ENCODE peak calls at places on chromosomes 12 and 14, in four cellular contexts. S is brain microvascular endothelial cell, G is RWPE2, I is GM23338. Q is an unnamed sample.

GRCh38 chr14:59337151-59337611 is 128.0 kb downstream of the GPR135 start:
- DNase-seq in S (no peak), G (no peak), I (peak), Q (no peak)

GRCh38 chr14:30177776-30178175 is 250.1 kb upstream of the PRKD1 start:
- DNase-seq in S (no peak), G (no peak), I (no peak), Q (no peak)

GRCh38 chr12:75086086-75087038 is 123.3 kb downstream of the KCNC2 start:
- DNase-seq in S (peak), G (no peak), I (no peak), Q (no peak)

GRCh38 chr12:70227911-70228310 is 15.3 kb upstream of the CNOT2 start:
- DNase-seq in S (no peak), G (no peak), I (no peak), Q (peak)

GRCh38 chr14:30957813-30958370 is 67.6 kb upstream of the AP4S1 start:
- DNase-seq in S (no peak), G (no peak), I (no peak), Q (peak)

GRCh38 chr12:49225551-49226166 is 36.8 kb upstream of the TUBA1A start:
- DNase-seq in S (peak), G (no peak), I (peak), Q (no peak)

GRCh38 chr12:52280319-52280795 is 5.9 kb downstream of the KRT86 start:
- DNase-seq in S (peak), G (peak), I (no peak), Q (peak)

GRCh38 chr14:34212574-34212973 is 249.5 kb downstream of the SPTSSA start:
- DNase-seq in S (no peak), G (no peak), I (no peak), Q (no peak)

GRCh38 chr12:12993367-12993766 is 6.7 kb downstream of the HEBP1 start:
- DNase-seq in S (no peak), G (no peak), I (no peak), Q (no peak)

GRCh38 chr14:55458800-55459577 is 18.6 kb upstream of the TBPL2 start:
- DNase-seq in S (peak), G (no peak), I (no peak), Q (no peak)

GRCh38 chr14:55864890-55865655 is 253.1 kb upstream of the PELI2 start:
- DNase-seq in S (no peak), G (no peak), I (peak), Q (no peak)

GRCh38 chr14:32565256-32565655 is 236.2 kb downstream of the AKAP6 start:
- DNase-seq in S (no peak), G (no peak), I (no peak), Q (no peak)

GRCh38 chr12:4766445-4766844 is 46.2 kb downstream of the GALNT8 start:
- DNase-seq in S (no peak), G (no peak), I (no peak), Q (no peak)

GRCh38 chr12:115172521-115172920 is 488.5 kb upstream of the TBX3 start:
- DNase-seq in S (no peak), G (no peak), I (no peak), Q (no peak)

GRCh38 chr14:71328183-71328582 is 420.9 kb downstream of the PCNX1 start:
- DNase-seq in S (no peak), G (no peak), I (no peak), Q (no peak)

GRCh38 chr12:76031081-76031413 is 529 bp downstream of the PHLDA1 start:
- DNase-seq in S (no peak), G (no peak), I (no peak), Q (no peak)

GRCh38 chr12:127052491-127053232 is 1214.3 kb upstream of the TMEM132C start:
- DNase-seq in S (peak), G (peak), I (no peak), Q (no peak)

GRCh38 chr12:88544991-88545684 is 35.1 kb downstream of the KITLG start:
- DNase-seq in S (no peak), G (no peak), I (no peak), Q (no peak)

GRCh38 chr14:104593241-104593701 is 11.3 kb downstream of the TMEM179 start:
- DNase-seq in S (no peak), G (no peak), I (peak), Q (no peak)

GRCh38 chr12:48125985-48126384 is 6.8 kb downstream of the PFKM start:
- DNase-seq in S (no peak), G (no peak), I (no peak), Q (no peak)

GRCh38 chr12:96371787-96372699 is 28.2 kb downstream of the CDK17 start:
- DNase-seq in S (no peak), G (no peak), I (peak), Q (no peak)

GRCh38 chr14:66070542-66071319 is 415.4 kb upstream of the CCDC196 start:
- DNase-seq in S (peak), G (no peak), I (peak), Q (no peak)

GRCh38 chr12:15811192-15812127 is 22.3 kb upstream of the EPS8 start:
- DNase-seq in S (no peak), G (no peak), I (no peak), Q (no peak)

GRCh38 chr12:40831916-40832315 is 139.7 kb downstream of the CNTN1 start:
- DNase-seq in S (no peak), G (no peak), I (no peak), Q (no peak)

GRCh38 chr12:128818065-128819022 is 5.4 kb downstream of the SLC15A4 start:
- DNase-seq in S (peak), G (no peak), I (no peak), Q (no peak)

GRCh38 chr12:17030338-17030737 is 424.4 kb upstream of the LMO3 start:
- DNase-seq in S (no peak), G (no peak), I (no peak), Q (no peak)

GRCh38 chr12:94074970-94075695 is 73.2 kb upstream of the PLXNC1 start:
- DNase-seq in S (peak), G (no peak), I (peak), Q (no peak)

GRCh38 chr12:84910549-84911241 is 1.9 kb downstream of the SLC6A15 start:
- DNase-seq in S (peak), G (no peak), I (peak), Q (no peak)

GRCh38 chr12:112851024-112851777 is 55.6 kb upstream of the OAS1 start:
- DNase-seq in S (no peak), G (no peak), I (peak), Q (no peak)

GRCh38 chr12:1629338-1630080 is 478 bp downstream of the WNT5B start:
- DNase-seq in S (no peak), G (no peak), I (peak), Q (no peak)
- TF ChIP-seq CTCF in S (peak), G (no peak), I (no peak), Q (no peak)

GRCh38 chr12:55815473-55815872 is 2.1 kb downstream of the SARNP start:
- DNase-seq in S (no peak), G (no peak), I (no peak), Q (no peak)
- H3K4me3 ChIP-seq in S (peak), G (no peak), I (peak), Q (peak)

GRCh38 chr14:80572666-80573065 is 361.4 kb upstream of the DIO2 start:
- DNase-seq in S (no peak), G (no peak), I (peak), Q (no peak)
- TF ChIP-seq CTCF in S (no peak), G (peak), I (peak), Q (no peak)

GRCh38 chr14:98909251-98909944 is 362.6 kb downstream of the BCL11B start:
- DNase-seq in S (peak), G (no peak), I (no peak), Q (no peak)

GRCh38 chr14:98915625-98916024 is 356.4 kb downstream of the BCL11B start:
- DNase-seq in S (no peak), G (no peak), I (no peak), Q (no peak)

GRCh38 chr14:98912655-98913054 is 359.3 kb downstream of the BCL11B start:
- DNase-seq in S (no peak), G (no peak), I (no peak), Q (no peak)

GRCh38 chr14:98916036-98916435 is 356.0 kb downstream of the BCL11B start:
- DNase-seq in S (no peak), G (no peak), I (no peak), Q (no peak)

GRCh38 chr14:98913967-98914620 is 357.9 kb downstream of the BCL11B start:
- DNase-seq in S (no peak), G (no peak), I (no peak), Q (no peak)
- H3K4me3 ChIP-seq in S (no peak), G (no peak), I (no peak), Q (no peak)

GRCh38 chr12:9753042-9753820 is 7.5 kb downstream of the CD69 start:
- DNase-seq in S (no peak), G (no peak), I (no peak), Q (no peak)

GRCh38 chr12:9754097-9754964 is 6.4 kb downstream of the CD69 start:
- DNase-seq in S (no peak), G (no peak), I (no peak), Q (no peak)

GRCh38 chr12:9752145-9752717 is 8.5 kb downstream of the CD69 start:
- DNase-seq in S (no peak), G (no peak), I (no peak), Q (no peak)

GRCh38 chr12:9750276-9751203 is 10.2 kb downstream of the CD69 start:
- DNase-seq in S (peak), G (no peak), I (peak), Q (no peak)

DNA sequence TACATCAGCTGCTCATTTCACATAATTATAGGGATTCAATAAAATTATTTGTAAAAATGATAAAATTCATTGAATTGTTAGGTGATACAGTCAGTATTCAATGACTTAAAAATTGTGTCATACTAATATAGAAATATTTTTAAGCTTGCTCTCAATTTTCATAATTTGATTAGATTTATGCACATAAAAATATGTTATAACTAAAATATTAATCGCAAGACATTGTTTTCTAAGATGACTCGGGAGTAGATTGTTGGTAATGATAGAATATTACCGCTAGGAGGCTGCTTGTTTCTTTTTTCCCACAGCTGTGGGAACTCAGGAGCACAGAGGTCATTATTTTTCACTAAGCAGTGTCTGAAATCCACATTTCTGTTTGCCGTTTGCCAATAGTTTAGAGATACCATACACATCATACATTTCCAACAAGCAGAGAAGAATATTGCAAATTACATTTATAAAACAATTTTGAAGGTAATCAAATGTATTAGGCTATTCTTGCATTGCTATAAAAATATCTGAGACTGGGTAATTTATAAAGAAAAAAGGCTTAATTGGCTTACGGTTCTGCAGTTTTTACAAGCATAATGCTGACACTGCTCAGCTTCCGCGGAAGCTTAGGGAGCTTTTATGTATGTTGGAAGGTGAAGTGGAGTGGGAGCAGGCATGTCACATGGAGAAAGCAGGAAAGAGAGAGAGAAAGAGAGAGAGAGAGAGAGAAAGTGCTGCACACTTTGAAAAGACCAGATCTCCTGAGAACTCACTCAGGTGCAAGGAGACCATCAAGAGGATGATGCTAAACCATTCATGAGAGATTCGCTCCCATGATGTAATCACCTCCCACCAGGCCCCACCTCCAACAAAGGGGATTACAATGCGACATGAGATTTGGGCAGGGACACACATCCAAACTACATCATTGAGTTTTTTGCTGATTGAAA is 9.2 kb downstream of the CD69 start:
- DNase-seq in S (no peak), G (no peak), I (peak), Q (no peak)
- TF ChIP-seq CTCF in S (peak), G (no peak), I (peak), Q (peak)

GRCh38 chr12:71878208-71878607 is 38.6 kb downstream of the TBC1D15 start:
- DNase-seq in S (no peak), G (no peak), I (no peak), Q (no peak)
- H3K4me3 ChIP-seq in S (no peak), G (no peak), I (no peak), Q (no peak)

GRCh38 chr14:63180017-63180416 is 24.2 kb upstream of the RHOJ start:
- DNase-seq in S (no peak), G (no peak), I (no peak), Q (no peak)

GRCh38 chr14:63178912-63179311 is 25.3 kb upstream of the RHOJ start:
- DNase-seq in S (peak), G (peak), I (no peak), Q (peak)

GRCh38 chr14:63179383-63179782 is 24.9 kb upstream of the RHOJ start:
- DNase-seq in S (no peak), G (no peak), I (no peak), Q (peak)

GRCh38 chr14:63175531-63175930 is 28.7 kb upstream of the RHOJ start:
- DNase-seq in S (no peak), G (no peak), I (no peak), Q (no peak)

DNA sequence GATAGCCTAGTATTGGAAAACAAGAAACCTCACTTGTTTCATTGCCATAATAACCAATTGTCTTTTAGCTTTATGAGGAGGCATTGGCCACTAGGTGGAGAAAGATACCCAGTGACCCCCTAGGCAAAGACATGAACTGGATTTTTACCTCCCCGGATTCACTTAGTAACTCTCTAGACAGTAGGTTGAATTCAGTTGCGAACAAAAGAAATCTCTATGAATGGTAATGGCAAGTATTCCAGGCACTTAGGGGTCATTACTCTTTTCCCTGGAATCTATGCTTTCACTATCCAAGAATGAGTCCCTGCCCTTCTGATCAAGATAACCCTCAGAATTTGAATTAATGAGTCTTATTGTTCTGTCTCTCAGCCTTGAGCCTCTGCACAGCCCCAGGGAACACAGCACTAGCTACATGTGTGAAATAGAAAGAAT is 29.5 kb upstream of the RHOJ start:
- DNase-seq in S (peak), G (no peak), I (peak), Q (peak)
- TF ChIP-seq CTCF in S (peak), G (peak), I (peak), Q (peak)

DNA sequence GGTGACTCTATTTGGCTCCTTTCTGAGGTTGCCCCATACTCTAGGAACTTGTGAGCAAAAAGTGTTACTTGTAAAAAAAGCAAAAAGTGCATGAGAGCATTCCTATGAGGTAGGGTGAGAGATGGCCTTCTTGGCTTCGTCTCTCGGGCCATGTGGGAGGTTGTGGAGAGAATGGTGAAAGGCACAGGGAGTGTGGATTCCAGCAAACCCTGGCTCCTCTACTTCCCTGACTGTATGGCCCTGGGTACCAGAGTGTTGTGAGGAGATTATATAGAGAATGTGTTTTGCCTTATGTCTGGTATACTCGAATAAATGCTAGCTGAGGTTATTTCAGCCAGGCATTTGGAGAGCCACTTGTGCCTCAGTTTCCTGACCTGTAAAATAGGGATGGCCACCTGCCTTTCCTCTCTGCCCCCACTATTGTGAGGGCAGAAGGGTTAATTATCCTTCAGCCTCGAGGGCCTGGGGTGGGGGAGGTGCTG is 11.0 kb downstream of the PLEKHG3 start:
- DNase-seq in S (no peak), G (peak), I (peak), Q (no peak)
- H3K4me3 ChIP-seq in S (no peak), G (no peak), I (peak), Q (no peak)

Q was measured in LNCaP clone FGC.